ENCODE peak calls at places on chromosomes 4 and X, in ten cellular contexts. V, M, X, F, I, J, Q, P, E and U are unnamed samples.
A peak's percentile ranks its signal among the peaks of the same experiment; 100 is the strongest.

GRCh38 chr4:4502694-4503311 is 39.0 kb downstream of the STX18 start:
- DNase-seq in V (peak; percentile 90), M (no peak), X (no peak), F (no peak), I (no peak), J (no peak), Q (no peak), P (no peak), E (no peak), U (peak; percentile 23)

GRCh38 chr4:39614487-39615162 is 24.0 kb downstream of the SMIM14 start:
- DNase-seq in V (peak; percentile 29), M (no peak), X (no peak), F (no peak), I (no peak), J (no peak), Q (peak; percentile 85), P (no peak), E (no peak), U (no peak)

GRCh38 chrX:40485427-40485826 is 95.3 kb upstream of the ATP6AP2 start:
- DNase-seq in V (no peak), M (no peak), X (no peak), F (no peak), I (no peak), J (no peak), Q (no peak), P (no peak), E (no peak), U (no peak)

GRCh38 chrX:54044877-54045328 is 630 bp upstream of the PHF8 start:
- DNase-seq in V (no peak), M (no peak), X (no peak), F (no peak), I (no peak), J (no peak), Q (no peak), P (no peak), E (no peak), U (no peak)

GRCh38 chrX:15465896-15466651 is 27.1 kb downstream of the PIR start:
- DNase-seq in V (no peak), M (no peak), X (no peak), F (peak; percentile 52), I (no peak), J (no peak), Q (peak; percentile 70), P (peak; percentile 20), E (no peak), U (no peak)

GRCh38 chrX:135688137-135688536 is 25.3 kb upstream of the CT45A1 start:
- DNase-seq in V (no peak), M (no peak), X (no peak), F (peak; percentile 60), I (no peak), J (no peak), Q (no peak), P (no peak), E (no peak), U (no peak)

GRCh38 chr4:78644744-78645330 is 93.3 kb downstream of the ANXA3 start:
- DNase-seq in V (peak; percentile 86), M (peak; percentile 61), X (peak; percentile 87), F (peak; percentile 73), I (peak; percentile 74), J (peak; percentile 50), Q (peak; percentile 90), P (peak; percentile 65), E (peak; percentile 45), U (peak; percentile 58)

GRCh38 chrX:155767101-155767878 is 113.9 kb upstream of the VAMP7 start:
- DNase-seq in V (peak; percentile 63), M (peak; percentile 60), X (no peak), F (peak; percentile 87), I (peak; percentile 51), J (peak; percentile 23), Q (peak; percentile 77), P (no peak), E (no peak), U (peak; percentile 13)

GRCh38 chr4:122668241-122668640 is 47.4 kb upstream of the IL21 start:
- DNase-seq in V (no peak), M (peak; percentile 38), X (no peak), F (no peak), I (no peak), J (no peak), Q (peak; percentile 95), P (no peak), E (no peak), U (no peak)

GRCh38 chrX:49186125-49187027 is at the start of gene PRICKLE3:
- DNase-seq in V (peak; percentile 22), M (no peak), X (peak; percentile 95), F (peak; percentile 82), I (peak; percentile 87), J (peak; percentile 85), Q (peak; percentile 54), P (peak; percentile 87), E (peak; percentile 89), U (peak; percentile 86)

GRCh38 chr4:6938758-6939201 is 29.2 kb downstream of the TBC1D14 start:
- DNase-seq in V (no peak), M (no peak), X (peak; percentile 89), F (no peak), I (no peak), J (peak; percentile 46), Q (no peak), P (no peak), E (no peak), U (no peak)

GRCh38 chrX:109840585-109840984 is 107.5 kb upstream of the ACSL4 start:
- DNase-seq in V (peak; percentile 86), M (peak; percentile 69), X (no peak), F (no peak), I (no peak), J (no peak), Q (peak; percentile 97), P (no peak), E (no peak), U (no peak)

GRCh38 chr4:85968945-85969830 is 390.7 kb downstream of the MAPK10 start:
- DNase-seq in V (peak; percentile 43), M (no peak), X (no peak), F (peak; percentile 73), I (no peak), J (no peak), Q (peak; percentile 77), P (peak; percentile 49), E (peak; percentile 30), U (peak; percentile 25)

GRCh38 chr4:48665555-48666186 is 114.4 kb downstream of the FRYL start:
- DNase-seq in V (no peak), M (no peak), X (no peak), F (no peak), I (no peak), J (no peak), Q (peak; percentile 15), P (no peak), E (no peak), U (no peak)

GRCh38 chr4:147525494-147526271 is 44.8 kb downstream of the EDNRA start:
- DNase-seq in V (no peak), M (no peak), X (no peak), F (no peak), I (no peak), J (no peak), Q (no peak), P (no peak), E (no peak), U (no peak)

DNA sequence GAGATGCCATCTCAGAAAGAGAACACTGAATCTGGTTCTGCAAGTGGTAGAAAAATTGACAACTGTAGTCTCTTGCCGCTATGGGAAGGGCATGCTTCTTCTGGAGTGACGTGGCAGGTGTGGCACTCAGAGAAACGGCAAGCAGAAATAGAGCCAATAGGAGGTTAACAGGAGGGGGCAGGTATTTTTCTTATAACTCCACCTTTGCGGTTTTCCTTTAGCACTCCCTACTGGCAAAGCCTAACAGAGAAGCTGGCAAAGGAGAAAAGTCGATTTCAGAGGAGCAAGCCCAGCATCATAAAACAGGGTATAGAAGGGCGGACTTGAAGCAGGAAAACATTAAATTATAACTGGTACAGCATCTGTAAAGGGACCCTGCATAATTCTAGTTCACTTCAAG is 1382.2 kb downstream of the PCDH18 start:
- DNase-seq in V (no peak), M (no peak), X (no peak), F (peak; percentile 7), I (no peak), J (no peak), Q (no peak), P (no peak), E (no peak), U (no peak)
- TF ChIP-seq CTCF in V (no peak), M (no peak), X (no peak), F (peak; percentile 41), I (no peak), J (no peak), Q (no peak), P (no peak), E (no peak), U (no peak)

DNA sequence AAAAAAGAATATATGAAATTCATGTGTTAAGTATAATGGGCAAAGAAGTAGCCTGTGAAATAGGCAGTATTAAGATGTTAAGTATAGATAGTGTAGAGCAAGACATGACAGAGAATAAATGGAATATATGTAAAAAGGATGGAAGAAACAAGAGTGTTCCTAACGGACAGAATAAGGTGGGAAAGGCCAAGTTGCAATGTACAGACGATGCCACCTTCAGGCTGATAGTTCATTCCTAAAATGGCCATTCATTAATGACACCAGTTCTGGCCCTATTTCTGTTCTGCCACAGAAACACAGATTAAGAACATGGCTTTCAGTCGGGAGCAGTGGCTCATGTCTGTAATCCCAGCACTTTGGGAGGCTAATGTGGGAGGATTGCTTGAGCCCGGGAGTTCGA is 4.4 kb upstream of the FAM184B start:
- DNase-seq in V (no peak), M (no peak), X (no peak), F (no peak), I (no peak), J (no peak), Q (no peak), P (no peak), E (no peak), U (no peak)
- TF ChIP-seq CTCF in V (no peak), M (no peak), X (no peak), F (peak; percentile 65), I (no peak), J (no peak), Q (peak; percentile 7), P (peak; percentile 39), E (no peak), U (no peak)

DNA sequence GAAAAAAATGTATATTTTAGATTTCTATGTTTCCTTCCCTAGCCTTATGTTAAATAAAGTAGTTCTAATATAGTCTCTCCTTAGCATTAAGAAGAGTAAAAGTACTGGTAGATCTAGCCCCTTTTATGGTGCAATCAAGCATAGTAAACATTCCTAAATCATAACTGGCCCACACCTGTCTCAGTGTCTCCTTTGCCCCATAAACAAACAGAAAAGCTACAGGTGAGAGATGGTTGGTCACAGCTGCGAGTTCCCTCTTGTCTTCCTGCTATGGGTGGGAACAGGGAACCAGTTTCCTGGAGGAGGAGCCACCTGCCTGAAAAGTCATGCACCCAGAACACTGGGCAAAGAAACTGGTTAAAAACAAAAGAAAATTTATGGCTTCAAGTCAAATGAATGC is 16.6 kb downstream of the SOWAHB start:
- DNase-seq in V (no peak), M (no peak), X (no peak), F (peak; percentile 34), I (no peak), J (no peak), Q (no peak), P (no peak), E (no peak), U (no peak)
- TF ChIP-seq CTCF in V (no peak), M (no peak), X (no peak), F (peak; percentile 6), I (no peak), J (no peak), Q (no peak), P (no peak), E (no peak), U (no peak)

DNA sequence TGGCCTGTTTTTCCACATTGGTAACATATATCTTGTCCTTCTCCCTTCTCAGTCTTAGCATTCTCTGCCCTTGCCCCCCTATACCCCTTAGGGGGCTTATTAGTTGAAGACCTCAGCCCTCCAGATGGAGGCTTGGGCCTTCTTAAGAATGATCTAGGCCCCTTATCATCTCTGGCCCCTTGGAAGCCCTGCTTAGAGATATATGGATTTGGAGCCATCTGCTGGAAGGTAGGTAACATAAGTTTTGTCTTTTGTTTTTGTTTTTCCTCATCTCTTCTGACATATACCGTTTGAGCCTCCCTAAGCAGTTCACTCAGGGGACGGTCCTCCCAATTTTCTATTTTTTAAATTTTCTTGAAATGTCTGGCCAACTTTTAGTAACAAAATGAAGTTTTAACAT is 48.3 kb upstream of the NAP1L2 start:
- DNase-seq in V (no peak), M (no peak), X (no peak), F (peak; percentile 63), I (no peak), J (no peak), Q (peak; percentile 18), P (peak; percentile 4), E (no peak), U (no peak)
- TF ChIP-seq CTCF in V (peak; percentile 26), M (peak; percentile 11), X (no peak), F (peak; percentile 57), I (no peak), J (peak; percentile 16), Q (peak; percentile 27), P (peak; percentile 48), E (no peak), U (no peak)